ENCODE peak calls at places on chromosomes 2 and 18, in six cellular contexts. X is NCI-H524; Z is NT2/D1; D is mucosa of gallbladder; N is kidney glomerular epithelial cell; K is stimulated activated CD4-positive, alpha-beta T cell treated with anti-CD3 and anti-CD28 coated beads, Interleukin-4, amount 100 ng/mL, for 1 hour. S is an unnamed sample.

GRCh38 chr2:135225781-135226180 is 173.7 kb downstream of the RAB3GAP1 start:
- DNase-seq in X (no peak), Z (no peak), D (no peak), N (no peak), K (no peak), S (no peak)

GRCh38 chr2:65300134-65300771 is 72.6 kb downstream of the ACTR2 start:
- DNase-seq in X (no peak), Z (no peak), D (peak), N (no peak), K (no peak), S (no peak)

GRCh38 chr18:10086458-10086857 is 172.6 kb downstream of the VAPA start:
- DNase-seq in X (no peak), Z (no peak), D (peak), N (peak), K (no peak), S (no peak)

GRCh38 chr2:696999-697627 is 19.9 kb upstream of the TMEM18 start:
- DNase-seq in X (no peak), Z (no peak), D (no peak), N (no peak), K (no peak), S (no peak)

GRCh38 chr2:104033399-104033798 is 820.5 kb upstream of the POU3F3 start:
- DNase-seq in X (peak), Z (peak), D (no peak), N (peak), K (no peak), S (no peak)

GRCh38 chr18:25066536-25066935 is 285.4 kb downstream of the ZNF521 start:
- DNase-seq in X (no peak), Z (no peak), D (no peak), N (no peak), K (no peak), S (no peak)

GRCh38 chr2:287471-287885 is 413 bp downstream of the ALKAL2 start:
- DNase-seq in X (peak), Z (no peak), D (no peak), N (no peak), K (peak), S (no peak)

GRCh38 chr2:234678721-234679120 is 181.8 kb upstream of the ARL4C start:
- DNase-seq in X (peak), Z (no peak), D (no peak), N (no peak), K (no peak), S (no peak)

GRCh38 chr2:230967113-230967512 is 28.8 kb upstream of the SPATA3 start:
- DNase-seq in X (no peak), Z (no peak), D (no peak), N (no peak), K (no peak), S (no peak)

GRCh38 chr18:26511339-26512071 is 36.8 kb downstream of the KCTD1 start:
- DNase-seq in X (no peak), Z (no peak), D (no peak), N (no peak), K (no peak), S (peak)

GRCh38 chr18:74273394-74273793 is 18.4 kb downstream of the CYB5A start:
- DNase-seq in X (no peak), Z (no peak), D (no peak), N (no peak), K (no peak), S (no peak)